ENCODE peak calls at places on chromosome 13, in seven cellular contexts. E is A549, S is DMS153, C is GM03348, H is AG20443, N is immature natural killer cell, A is fibroblast of the conjunctiva. R is an unnamed sample.

GRCh38 chr13:98509271-98510155 is 67.4 kb downstream of the STK24 start:
- DNase-seq in S (no peak), C (peak; percentile 86), H (peak; percentile 89), N (no peak), A (peak; percentile 93), E (peak; percentile 28), R (peak; percentile 78)

GRCh38 chr13:24202215-24202614 is 41.7 kb downstream of the SPATA13 start:
- DNase-seq in N (no peak), C (no peak), A (no peak), S (no peak), H (no peak), E (no peak), R (no peak)

GRCh38 chr13:89660752-89661151 is 1686.7 kb upstream of the MIR17HG start:
- DNase-seq in E (no peak), S (no peak), N (no peak), A (no peak), H (no peak), C (no peak), R (no peak)

GRCh38 chr13:67204731-67205130 is 25.4 kb downstream of the PCDH9 start:
- DNase-seq in C (no peak), S (peak; percentile 44), H (no peak), A (no peak), N (no peak), E (no peak), R (no peak)

GRCh38 chr13:72313546-72313945 is 413.9 kb downstream of the MZT1 start:
- DNase-seq in E (no peak), S (no peak), N (no peak), C (no peak), H (no peak), A (no peak), R (no peak)

GRCh38 chr13:97976551-97977375 is 23.3 kb downstream of the IPO5 start:
- DNase-seq in H (peak; percentile 68), E (no peak), N (no peak), A (no peak), C (peak; percentile 66), S (no peak), R (no peak)

GRCh38 chr13:50676602-50677001 is 166.9 kb downstream of the DLEU7 start:
- DNase-seq in S (no peak), E (no peak), H (peak; percentile 31), N (peak; percentile 70), A (no peak), C (peak; percentile 39), R (peak; percentile 63)

GRCh38 chr13:113995051-113995601 is 21.2 kb upstream of the C13orf46 start:
- DNase-seq in E (no peak), H (no peak), C (no peak), N (no peak), A (no peak), S (no peak), R (no peak)

GRCh38 chr13:99985243-99985874 is 3.8 kb downstream of the ZIC2 start:
- DNase-seq in H (no peak), C (no peak), E (no peak), S (no peak), N (no peak), A (no peak), R (no peak)

GRCh38 chr13:76826527-76826926 is 59.7 kb downstream of the KCTD12 start:
- DNase-seq in S (no peak), C (no peak), H (no peak), E (no peak), N (no peak), A (no peak), R (no peak)

GRCh38 chr13:100794575-100794974 is 120.0 kb upstream of the TMTC4 start:
- DNase-seq in A (no peak), H (no peak), N (no peak), S (no peak), E (no peak), C (no peak), R (no peak)

GRCh38 chr13:50131998-50132936 is 117.0 kb downstream of the KCNRG start:
- DNase-seq in A (no peak), H (no peak), N (no peak), C (no peak), E (no peak), S (no peak), R (no peak)

GRCh38 chr13:78192721-78193120 is 274.1 kb upstream of the EDNRB start:
- DNase-seq in H (peak; percentile 15), S (no peak), N (no peak), E (no peak), C (peak; percentile 40), A (no peak), R (no peak)

GRCh38 chr13:113665582-113666323 is 1.3 kb upstream of the GRK1 start:
- DNase-seq in A (no peak), E (no peak), N (no peak), S (no peak), C (no peak), H (no peak), R (no peak)

GRCh38 chr13:43268632-43269031 is 245.2 kb downstream of the DNAJC15 start:
- DNase-seq in N (no peak), C (no peak), E (no peak), H (no peak), A (no peak), S (no peak), R (no peak)

GRCh38 chr13:82294226-82294625 is 1588.0 kb downstream of the SLITRK1 start:
- DNase-seq in H (no peak), N (no peak), C (no peak), E (no peak), S (no peak), A (no peak), R (no peak)

GRCh38 chr13:35162420-35162819 is 220.3 kb downstream of the NBEA start:
- DNase-seq in S (no peak), A (no peak), E (no peak), C (no peak), N (no peak), H (no peak), R (no peak)

GRCh38 chr13:36919833-36920611 is at the start of gene SMAD9:
- DNase-seq in A (peak; percentile 36), E (peak; percentile 8), H (peak; percentile 89), S (peak; percentile 24), N (no peak), C (peak; percentile 85), R (no peak)

GRCh38 chr13:50993908-50994307 is 84.3 kb downstream of the RNASEH2B start:
- DNase-seq in N (no peak), E (no peak), A (no peak), S (no peak), H (no peak), C (peak; percentile 60), R (no peak)

GRCh38 chr13:76148926-76149325 is 512.8 kb downstream of the LMO7 start:
- DNase-seq in H (peak; percentile 80), C (peak; percentile 80), S (no peak), E (no peak), N (no peak), A (peak; percentile 13), R (peak; percentile 71)

GRCh38 chr13:52780092-52780491 is 40.5 kb upstream of the CNMD start:
- DNase-seq in S (no peak), E (no peak), A (no peak), H (no peak), C (no peak), N (no peak), R (no peak)

GRCh38 chr13:99056381-99057014 is 78.6 kb upstream of the DOCK9 start:
- DNase-seq in A (no peak), N (no peak), H (peak; percentile 23), S (no peak), E (peak; percentile 15), C (peak; percentile 27), R (no peak)

GRCh38 chr13:70034280-70034679 is 73.3 kb upstream of the ATXN8OS start:
- DNase-seq in S (no peak), C (no peak), H (no peak), E (no peak), N (no peak), A (no peak), R (no peak)

GRCh38 chr13:24651718-24652345 is 28.4 kb upstream of the ATP12A start:
- DNase-seq in E (no peak), C (no peak), H (no peak), A (no peak), S (no peak), N (no peak), R (no peak)

GRCh38 chr13:24042710-24043440 is 117.6 kb upstream of the SPATA13 start:
- DNase-seq in A (no peak), N (no peak), S (no peak), E (no peak), C (no peak), H (no peak), R (no peak)

GRCh38 chr13:64186503-64186902 is 2770.9 kb upstream of the PCDH20 start:
- DNase-seq in A (no peak), H (no peak), E (no peak), C (peak; percentile 9), N (no peak), S (no peak), R (no peak)

GRCh38 chr13:21987793-21988192 is 316.9 kb downstream of the FGF9 start:
- DNase-seq in N (no peak), H (no peak), S (no peak), E (no peak), A (no peak), C (no peak), R (no peak)

GRCh38 chr13:105643966-105644365 is 891.5 kb downstream of the EFNB2 start:
- DNase-seq in N (no peak), A (no peak), E (no peak), C (no peak), H (no peak), S (no peak), R (no peak)

GRCh38 chr13:101576977-101577376 is 124.5 kb downstream of the ITGBL1 start:
- DNase-seq in C (no peak), A (no peak), N (no peak), H (no peak), E (no peak), S (no peak), R (no peak)